ENCODE peak calls at places on chromosome 1, in nine cellular contexts. P, A, Q, Y, U, D, Z, S and J are unnamed samples.

GRCh38 chr1:208235983-208236761 is 8.0 kb downstream of the PLXNA2 start:
- DNase-seq in A (no peak), Z (no peak), U (no peak), Y (peak), P (no peak), S (no peak), Q (peak), D (peak), J (no peak)

GRCh38 chr1:23303524-23303923 is 40.6 kb downstream of the HNRNPR start:
- DNase-seq in P (no peak), D (no peak), Z (no peak), Y (no peak), S (no peak), A (no peak), U (no peak), Q (no peak), J (no peak)

GRCh38 chr1:27885114-27885528 is 12.8 kb downstream of the THEMIS2 start:
- DNase-seq in Z (peak), D (no peak), Q (no peak), P (no peak), S (no peak), U (no peak), Y (no peak), A (peak), J (peak)

GRCh38 chr1:54806931-54807611 is 5.9 kb upstream of the TTC22 start:
- DNase-seq in P (no peak), U (no peak), Y (peak), Q (peak), D (no peak), S (no peak), A (no peak), Z (peak), J (no peak)

GRCh38 chr1:53593758-53594380 is 134.7 kb downstream of the DMRTB1 start:
- DNase-seq in S (peak), Y (no peak), U (peak), D (no peak), Z (no peak), A (peak), Q (peak), P (no peak), J (no peak)

GRCh38 chr1:6907201-6907600 is 121.9 kb downstream of the CAMTA1 start:
- DNase-seq in Q (no peak), S (no peak), U (no peak), Z (peak), D (no peak), P (no peak), Y (no peak), A (no peak), J (no peak)

GRCh38 chr1:64864018-64864945 is 102.1 kb downstream of the JAK1 start:
- DNase-seq in Y (no peak), D (peak), A (peak), P (no peak), Q (peak), Z (peak), U (no peak), S (no peak), J (peak)

GRCh38 chr1:53293123-53293522 is 34.7 kb downstream of the LRP8 start:
- DNase-seq in Z (no peak), S (no peak), D (no peak), P (no peak), U (no peak), Y (peak), A (no peak), Q (peak), J (no peak)

GRCh38 chr1:3290438-3290837 is 164.0 kb upstream of the ARHGEF16 start:
- DNase-seq in Y (no peak), S (no peak), A (no peak), U (no peak), Z (no peak), P (no peak), Q (no peak), D (no peak), J (no peak)

GRCh38 chr1:191959856-191960255 is 198.4 kb upstream of the RGS18 start:
- DNase-seq in Q (no peak), U (no peak), D (no peak), Z (no peak), A (no peak), P (no peak), S (no peak), Y (no peak), J (no peak)

GRCh38 chr1:225738763-225739162 is 38.9 kb upstream of the SRP9 start:
- DNase-seq in Q (no peak), Y (no peak), D (no peak), P (no peak), Z (no peak), U (no peak), A (no peak), S (no peak), J (no peak)

GRCh38 chr1:68496680-68497357 is at the start of gene DEPDC1:
- DNase-seq in Y (peak), A (peak), Q (peak), Z (peak), U (peak), P (peak), S (peak), D (peak), J (peak)
- TF ChIP-seq CTCF in Y (no peak), A (no peak), Q (no peak), Z (no peak), U (no peak), P (no peak), S (no peak), D (peak), J (no peak)

GRCh38 chr1:24906760-24907490 is 23.2 kb downstream of the RUNX3 start:
- DNase-seq in U (no peak), A (peak), Z (peak), Y (no peak), Q (no peak), D (no peak), P (no peak), S (no peak), J (peak)

GRCh38 chr1:24905979-24906720 is 23.9 kb downstream of the RUNX3 start:
- DNase-seq in Z (peak), D (no peak), A (peak), U (no peak), P (no peak), S (no peak), Y (no peak), Q (no peak), J (peak)

GRCh38 chr1:24904731-24905354 is 25.2 kb downstream of the RUNX3 start:
- DNase-seq in S (no peak), P (no peak), Q (no peak), D (no peak), U (no peak), Y (no peak), A (peak), Z (peak), J (peak)

GRCh38 chr1:24903955-24904730 is 25.9 kb downstream of the RUNX3 start:
- DNase-seq in Q (no peak), P (no peak), A (peak), Z (peak), D (no peak), Y (no peak), S (no peak), U (no peak), J (no peak)

GRCh38 chr1:24905355-24905978 is 24.6 kb downstream of the RUNX3 start:
- DNase-seq in A (peak), S (no peak), D (no peak), Z (peak), Y (no peak), Q (no peak), U (no peak), P (no peak), J (peak)
- TF ChIP-seq CTCF in A (no peak), S (no peak), D (no peak), Z (no peak), Y (no peak), Q (no peak), U (no peak), P (no peak), J (no peak)

DNA sequence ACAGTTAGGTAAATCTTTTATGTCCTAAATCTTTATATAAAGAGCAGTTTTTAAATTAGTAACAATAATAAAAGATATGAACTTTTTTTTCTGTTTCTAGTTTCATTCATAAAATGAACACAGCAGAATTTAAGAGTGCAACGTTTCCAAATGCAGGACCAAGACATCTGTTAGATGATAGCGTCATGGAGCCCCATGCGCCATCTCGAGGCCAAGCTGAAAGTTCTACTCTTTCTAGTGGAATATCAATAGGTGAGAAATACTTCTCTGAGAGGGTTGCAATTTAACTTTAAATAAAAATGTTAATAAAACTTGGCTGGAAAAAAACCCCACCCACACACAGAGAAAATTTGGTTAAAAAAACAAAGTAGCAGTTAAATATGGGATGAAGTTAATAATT is 15.0 kb upstream of the ANGPTL1 start:
- DNase-seq in D (no peak), A (no peak), Z (no peak), U (no peak), Q (no peak), P (no peak), Y (no peak), S (no peak), J (no peak)
- TF ChIP-seq CTCF in D (no peak), A (no peak), Z (no peak), U (no peak), Q (no peak), P (no peak), Y (no peak), S (no peak), J (no peak)

GRCh38 chr1:59146651-59147358 is 150.1 kb upstream of the FGGY start:
- DNase-seq in P (no peak), Y (peak), D (no peak), A (peak), U (peak), Q (peak), S (peak), Z (peak), J (no peak)
- TF ChIP-seq CTCF in P (no peak), Y (peak), D (peak), A (peak), U (peak), Q (peak), S (peak), Z (no peak), J (peak)

GRCh38 chr1:46333300-46334029 is 7.1 kb upstream of the NSUN4 start:
- DNase-seq in S (no peak), U (no peak), Y (peak), D (no peak), Q (peak), P (no peak), Z (no peak), A (peak), J (no peak)
- TF ChIP-seq CTCF in S (peak), U (peak), Y (peak), D (no peak), Q (peak), P (peak), Z (no peak), A (peak), J (peak)

DNA sequence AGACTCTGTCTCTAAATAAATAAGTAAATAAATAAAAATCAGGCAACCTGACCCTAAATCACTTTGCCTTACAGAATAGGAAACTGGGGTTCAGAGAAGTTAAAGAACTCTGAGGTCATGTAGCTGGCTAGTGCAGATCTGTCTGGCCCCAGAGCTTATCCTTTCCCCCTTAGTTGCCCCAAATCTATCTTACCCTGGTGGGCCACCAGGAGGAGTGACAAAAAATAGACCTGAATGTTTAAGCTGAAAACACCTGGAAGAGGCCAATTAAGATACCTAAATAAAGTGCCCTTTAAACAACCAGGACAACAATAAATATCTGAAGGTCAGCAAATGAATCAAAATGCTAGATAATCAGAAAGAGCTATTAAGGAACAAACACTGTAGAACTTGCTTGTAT is 59.7 kb downstream of the TEX35 start:
- DNase-seq in Y (no peak), S (no peak), A (no peak), D (no peak), Q (no peak), P (no peak), U (no peak), Z (no peak), J (no peak)
- TF ChIP-seq CTCF in Y (no peak), S (peak), A (no peak), D (no peak), Q (no peak), P (no peak), U (no peak), Z (no peak), J (no peak)

DNA sequence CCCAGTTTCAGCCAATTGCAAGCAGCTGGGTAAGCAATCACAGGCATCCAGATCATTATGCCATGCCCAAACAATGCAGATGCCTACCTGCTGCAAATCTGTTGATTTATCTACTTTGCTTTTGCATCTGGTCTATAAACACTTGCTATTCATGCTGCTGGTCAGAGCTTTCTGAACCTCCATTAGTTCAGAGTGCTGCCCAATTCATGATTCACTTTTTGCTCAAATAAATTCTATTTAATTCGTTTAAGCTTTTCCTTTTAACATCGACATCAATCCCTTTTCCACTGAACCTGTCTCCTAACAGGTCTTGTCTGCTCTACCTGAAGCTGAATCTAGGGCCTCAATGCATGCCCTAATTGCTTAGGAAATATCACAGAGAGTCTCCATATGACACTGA is 99.4 kb upstream of the C1orf87 start:
- DNase-seq in D (no peak), Y (no peak), Z (no peak), Q (no peak), U (no peak), A (no peak), P (no peak), S (no peak), J (no peak)
- TF ChIP-seq CTCF in D (no peak), Y (no peak), Z (no peak), Q (no peak), U (no peak), A (no peak), P (no peak), S (no peak), J (no peak)

DNA sequence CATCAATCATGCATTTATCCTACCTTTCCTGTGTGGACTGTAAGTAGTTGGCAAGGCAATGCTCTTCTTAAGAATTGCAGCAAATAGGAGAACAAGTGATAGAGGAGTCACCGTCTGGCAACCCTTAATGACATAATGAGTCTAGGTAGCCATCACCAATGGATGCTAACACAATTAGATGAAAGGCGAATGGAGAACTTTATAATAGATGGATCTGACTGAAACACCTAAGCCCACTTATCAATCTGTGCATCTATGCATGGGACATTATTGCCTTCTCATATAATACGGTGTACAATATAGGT is 18.9 kb upstream of the CAPN8 start:
- DNase-seq in A (no peak), Y (no peak), Q (no peak), S (no peak), P (no peak), U (no peak), D (no peak), Z (no peak), J (no peak)
- TF ChIP-seq CTCF in A (no peak), Y (no peak), Q (no peak), S (peak), P (no peak), U (peak), D (no peak), Z (no peak), J (no peak)